ENCODE peak calls at places on chromosomes 13 and 19, in eight cellular contexts. K is activated CD4-positive, alpha-beta T cell treated with anti-CD3 and anti-CD28 coated beads, Interleukin-2, amount 50 U/mL, for 1 hour; P is progenitor cell of endocrine pancreas; Z is lower lobe of right lung; Q is HS-5; F is upper lobe of right lung; G is activated naive CD4-positive, alpha-beta T cell; N is naive thymus-derived CD8-positive, alpha-beta T cell. U is an unnamed sample.

GRCh38 chr13:83935566-83935965 is 53.3 kb upstream of the SLITRK1 start:
- DNase-seq in K (no peak), P (no peak), Z (no peak), Q (no peak), F (no peak), G (no peak), N (no peak), U (no peak)

GRCh38 chr19:53086949-53087348 is 16.3 kb downstream of the ZNF160 start:
- DNase-seq in K (no peak), P (no peak), Z (no peak), Q (no peak), F (no peak), G (no peak), N (no peak), U (no peak)

GRCh38 chr13:100983111-100983510 is 308.5 kb upstream of the TMTC4 start:
- DNase-seq in K (no peak), P (no peak), Z (no peak), Q (no peak), F (no peak), G (no peak), N (no peak), U (no peak)

GRCh38 chr19:12777217-12778019 is 2.1 kb upstream of the HOOK2 start:
- DNase-seq in K (peak; percentile 78), P (peak; percentile 76), Z (peak; percentile 86), Q (no peak), F (peak; percentile 93), G (peak; percentile 66), N (peak; percentile 78), U (peak; percentile 83)

GRCh38 chr13:78497702-78498319 is 105.5 kb downstream of the POU4F1 start:
- DNase-seq in K (no peak), P (no peak), Z (no peak), Q (no peak), F (no peak), G (no peak), N (no peak), U (no peak)

GRCh38 chr19:43639507-43640423 is at the start of gene CADM4:
- DNase-seq in K (peak; percentile 49), P (no peak), Z (peak; percentile 72), Q (no peak), F (peak; percentile 75), G (peak; percentile 39), N (peak; percentile 22), U (peak; percentile 36)

GRCh38 chr13:95614641-95615245 is 29.8 kb downstream of the DZIP1 start:
- DNase-seq in K (no peak), P (no peak), Z (no peak), Q (no peak), F (no peak), G (no peak), N (no peak), U (no peak)

GRCh38 chr19:29673451-29674371 is 8.4 kb downstream of the PLEKHF1 start:
- DNase-seq in K (no peak), P (no peak), Z (no peak), Q (no peak), F (peak; percentile 62), G (no peak), N (no peak), U (no peak)